ENCODE peak calls at places on chromosomes 1 and 21, in seven cellular contexts. One of them, this sample, is unnamed.
A peak's percentile ranks its signal among the peaks of the same experiment; 100 is the strongest.

GRCh38 chr1:231295938-231296337 is 41.7 kb downstream of the EXOC8 start:
- DNase-seq in left ventricle myocardium inferior: no peak
- DNase-seq in left lobe of liver: no peak
- DNase-seq in stimulated activated CD4-positive, alpha-beta T cell treated with anti-CD3 and anti-CD28 coated beads, TNF-alpha, amount 100 ng/mL, for 24 hours: no peak
- DNase-seq in NCI-H774: no peak
- DNase-seq in germinal center: no peak
- DNase-seq in stimulated activated CD8-positive, alpha-beta memory T cell treated with anti-CD3 and anti-CD28 coated beads, Interleukin-12 subunit alpha, Interleukin-12 subunit beta, amount 100 ng/mL, for 4 hours: no peak
- DNase-seq in this sample: no peak

GRCh38 chr1:151892190-151892589 is 17.1 kb downstream of the THEM4 start:
- DNase-seq in left lobe of liver: no peak
- DNase-seq in stimulated activated CD4-positive, alpha-beta T cell treated with anti-CD3 and anti-CD28 coated beads, TNF-alpha, amount 100 ng/mL, for 24 hours: no peak
- DNase-seq in germinal center: no peak
- DNase-seq in left ventricle myocardium inferior: no peak
- DNase-seq in stimulated activated CD8-positive, alpha-beta memory T cell treated with anti-CD3 and anti-CD28 coated beads, Interleukin-12 subunit alpha, Interleukin-12 subunit beta, amount 100 ng/mL, for 4 hours: no peak
- DNase-seq in NCI-H774: no peak
- DNase-seq in this sample: no peak

GRCh38 chr21:17491716-17492414 is 21.0 kb upstream of the CXADR start:
- DNase-seq in left lobe of liver: no peak
- DNase-seq in left ventricle myocardium inferior: no peak
- DNase-seq in NCI-H774: no peak
- DNase-seq in stimulated activated CD8-positive, alpha-beta memory T cell treated with anti-CD3 and anti-CD28 coated beads, Interleukin-12 subunit alpha, Interleukin-12 subunit beta, amount 100 ng/mL, for 4 hours: no peak
- DNase-seq in germinal center: no peak
- DNase-seq in stimulated activated CD4-positive, alpha-beta T cell treated with anti-CD3 and anti-CD28 coated beads, TNF-alpha, amount 100 ng/mL, for 24 hours: no peak
- DNase-seq in this sample: peak; percentile 52

GRCh38 chr1:235329139-235329808 is 904 bp downstream of the GGPS1 start:
- DNase-seq in stimulated activated CD4-positive, alpha-beta T cell treated with anti-CD3 and anti-CD28 coated beads, TNF-alpha, amount 100 ng/mL, for 24 hours: peak; percentile 36
- DNase-seq in NCI-H774: no peak
- DNase-seq in left lobe of liver: no peak
- DNase-seq in germinal center: peak; percentile 24
- DNase-seq in stimulated activated CD8-positive, alpha-beta memory T cell treated with anti-CD3 and anti-CD28 coated beads, Interleukin-12 subunit alpha, Interleukin-12 subunit beta, amount 100 ng/mL, for 4 hours: peak; percentile 33
- DNase-seq in left ventricle myocardium inferior: no peak
- DNase-seq in this sample: peak; percentile 66

GRCh38 chr1:243680861-243681260 is 169.2 kb downstream of the AKT3 start:
- DNase-seq in stimulated activated CD4-positive, alpha-beta T cell treated with anti-CD3 and anti-CD28 coated beads, TNF-alpha, amount 100 ng/mL, for 24 hours: no peak
- DNase-seq in left lobe of liver: no peak
- DNase-seq in stimulated activated CD8-positive, alpha-beta memory T cell treated with anti-CD3 and anti-CD28 coated beads, Interleukin-12 subunit alpha, Interleukin-12 subunit beta, amount 100 ng/mL, for 4 hours: no peak
- DNase-seq in germinal center: no peak
- DNase-seq in left ventricle myocardium inferior: no peak
- DNase-seq in NCI-H774: no peak
- DNase-seq in this sample: no peak

GRCh38 chr1:41695118-41695517 is 210.6 kb upstream of the EDN2 start:
- DNase-seq in NCI-H774: no peak
- DNase-seq in stimulated activated CD4-positive, alpha-beta T cell treated with anti-CD3 and anti-CD28 coated beads, TNF-alpha, amount 100 ng/mL, for 24 hours: no peak
- DNase-seq in left ventricle myocardium inferior: peak; percentile 68
- DNase-seq in left lobe of liver: no peak
- DNase-seq in stimulated activated CD8-positive, alpha-beta memory T cell treated with anti-CD3 and anti-CD28 coated beads, Interleukin-12 subunit alpha, Interleukin-12 subunit beta, amount 100 ng/mL, for 4 hours: no peak
- DNase-seq in germinal center: no peak
- DNase-seq in this sample: peak; percentile 67

GRCh38 chr1:94284481-94284880 is 47.1 kb upstream of the ARHGAP29 start:
- DNase-seq in NCI-H774: no peak
- DNase-seq in left ventricle myocardium inferior: no peak
- DNase-seq in germinal center: no peak
- DNase-seq in left lobe of liver: no peak
- DNase-seq in stimulated activated CD4-positive, alpha-beta T cell treated with anti-CD3 and anti-CD28 coated beads, TNF-alpha, amount 100 ng/mL, for 24 hours: no peak
- DNase-seq in stimulated activated CD8-positive, alpha-beta memory T cell treated with anti-CD3 and anti-CD28 coated beads, Interleukin-12 subunit alpha, Interleukin-12 subunit beta, amount 100 ng/mL, for 4 hours: no peak
- DNase-seq in this sample: no peak

GRCh38 chr1:225772848-225773247 is 4.8 kb upstream of the SRP9 start:
- DNase-seq in stimulated activated CD8-positive, alpha-beta memory T cell treated with anti-CD3 and anti-CD28 coated beads, Interleukin-12 subunit alpha, Interleukin-12 subunit beta, amount 100 ng/mL, for 4 hours: no peak
- DNase-seq in NCI-H774: no peak
- DNase-seq in left ventricle myocardium inferior: no peak
- DNase-seq in germinal center: no peak
- DNase-seq in left lobe of liver: no peak
- DNase-seq in stimulated activated CD4-positive, alpha-beta T cell treated with anti-CD3 and anti-CD28 coated beads, TNF-alpha, amount 100 ng/mL, for 24 hours: no peak
- DNase-seq in this sample: no peak

GRCh38 chr1:22625262-22625925 is 11.0 kb upstream of the C1QA start:
- DNase-seq in stimulated activated CD8-positive, alpha-beta memory T cell treated with anti-CD3 and anti-CD28 coated beads, Interleukin-12 subunit alpha, Interleukin-12 subunit beta, amount 100 ng/mL, for 4 hours: no peak
- DNase-seq in left lobe of liver: no peak
- DNase-seq in NCI-H774: no peak
- DNase-seq in germinal center: no peak
- DNase-seq in stimulated activated CD4-positive, alpha-beta T cell treated with anti-CD3 and anti-CD28 coated beads, TNF-alpha, amount 100 ng/mL, for 24 hours: no peak
- DNase-seq in left ventricle myocardium inferior: no peak
- DNase-seq in this sample: peak; percentile 17

GRCh38 chr1:9118186-9118585 is 10.7 kb downstream of the GPR157 start:
- DNase-seq in NCI-H774: no peak
- DNase-seq in germinal center: no peak
- DNase-seq in left ventricle myocardium inferior: peak; percentile 37
- DNase-seq in stimulated activated CD8-positive, alpha-beta memory T cell treated with anti-CD3 and anti-CD28 coated beads, Interleukin-12 subunit alpha, Interleukin-12 subunit beta, amount 100 ng/mL, for 4 hours: no peak
- DNase-seq in stimulated activated CD4-positive, alpha-beta T cell treated with anti-CD3 and anti-CD28 coated beads, TNF-alpha, amount 100 ng/mL, for 24 hours: no peak
- DNase-seq in left lobe of liver: no peak
- DNase-seq in this sample: no peak

GRCh38 chr21:23949493-23949892 is 1657.8 kb downstream of the MRPL39 start:
- DNase-seq in left ventricle myocardium inferior: no peak
- DNase-seq in stimulated activated CD4-positive, alpha-beta T cell treated with anti-CD3 and anti-CD28 coated beads, TNF-alpha, amount 100 ng/mL, for 24 hours: no peak
- DNase-seq in germinal center: no peak
- DNase-seq in left lobe of liver: no peak
- DNase-seq in stimulated activated CD8-positive, alpha-beta memory T cell treated with anti-CD3 and anti-CD28 coated beads, Interleukin-12 subunit alpha, Interleukin-12 subunit beta, amount 100 ng/mL, for 4 hours: no peak
- DNase-seq in NCI-H774: no peak
- DNase-seq in this sample: peak; percentile 24

GRCh38 chr1:110309768-110310167 is 29.4 kb upstream of the RBM15 start:
- DNase-seq in stimulated activated CD4-positive, alpha-beta T cell treated with anti-CD3 and anti-CD28 coated beads, TNF-alpha, amount 100 ng/mL, for 24 hours: no peak
- DNase-seq in left ventricle myocardium inferior: no peak
- DNase-seq in NCI-H774: no peak
- DNase-seq in germinal center: no peak
- DNase-seq in stimulated activated CD8-positive, alpha-beta memory T cell treated with anti-CD3 and anti-CD28 coated beads, Interleukin-12 subunit alpha, Interleukin-12 subunit beta, amount 100 ng/mL, for 4 hours: no peak
- DNase-seq in left lobe of liver: no peak
- DNase-seq in this sample: no peak

GRCh38 chr1:35448344-35448801 is 108.8 kb downstream of the KIAA0319L start:
- DNase-seq in stimulated activated CD8-positive, alpha-beta memory T cell treated with anti-CD3 and anti-CD28 coated beads, Interleukin-12 subunit alpha, Interleukin-12 subunit beta, amount 100 ng/mL, for 4 hours: no peak
- DNase-seq in left lobe of liver: peak; percentile 68
- DNase-seq in germinal center: no peak
- DNase-seq in stimulated activated CD4-positive, alpha-beta T cell treated with anti-CD3 and anti-CD28 coated beads, TNF-alpha, amount 100 ng/mL, for 24 hours: no peak
- DNase-seq in left ventricle myocardium inferior: no peak
- DNase-seq in NCI-H774: no peak
- DNase-seq in this sample: peak; percentile 13

This sample was measured in Kasumi-1.